ENCODE peak calls at places on chromosome 16, in four cellular contexts. I is cardiac fibroblast, C is HFF-Myc, U is GM12878. W is an unnamed sample.

GRCh38 chr16:24645739-24646645 is 83.5 kb upstream of the TNRC6A start:
- DNase-seq in I (peak), C (peak), U (no peak), W (peak)

GRCh38 chr16:62064173-62064572 is 27.9 kb upstream of the CDH8 start:
- DNase-seq in I (no peak), C (no peak), U (no peak), W (no peak)

GRCh38 chr16:71927383-71927782 is 32.1 kb downstream of the IST1 start:
- DNase-seq in I (peak), C (peak), U (no peak), W (peak)

GRCh38 chr16:72224260-72224768 is 52.4 kb upstream of the PMFBP1 start:
- DNase-seq in I (no peak), C (no peak), U (no peak), W (no peak)

GRCh38 chr16:55418586-55418985 is 60.4 kb upstream of the MMP2 start:
- DNase-seq in I (peak), C (no peak), U (no peak), W (peak)

GRCh38 chr16:89602273-89602951 is 11.0 kb upstream of the DPEP1 start:
- DNase-seq in I (peak), C (no peak), U (no peak), W (peak)

GRCh38 chr16:11016993-11017392 is 72.6 kb downstream of the CLEC16A start:
- DNase-seq in I (peak), C (no peak), U (no peak), W (peak)

GRCh38 chr16:84307209-84307954 is 12.7 kb downstream of the WFDC1 start:
- DNase-seq in I (no peak), C (no peak), U (no peak), W (no peak)

GRCh38 chr16:1678500-1679098 is 520 bp downstream of the JPT2 start:
- DNase-seq in I (peak), C (no peak), U (no peak), W (peak)

GRCh38 chr16:72884037-72884436 is 163.9 kb downstream of the ZFHX3 start:
- DNase-seq in I (peak), C (no peak), U (no peak), W (peak)

GRCh38 chr16:9256196-9256595 is 164.8 kb downstream of the HAPSTR1 start:
- DNase-seq in I (no peak), C (no peak), U (no peak), W (no peak)

GRCh38 chr16:52563767-52564611 is 17.0 kb upstream of the TOX3 start:
- DNase-seq in I (no peak), C (no peak), U (no peak), W (no peak)

GRCh38 chr16:1237990-1238389 is 2.5 kb upstream of the TPSAB1 start:
- DNase-seq in I (no peak), C (no peak), U (peak), W (no peak)

GRCh38 chr16:89322381-89323119 is 105.0 kb downstream of the ZNF778 start:
- DNase-seq in I (peak), C (no peak), U (no peak), W (peak)

GRCh38 chr16:53094013-53094630 is 39.3 kb downstream of the CHD9 start:
- DNase-seq in I (no peak), C (no peak), U (peak), W (no peak)

GRCh38 chr16:1258218-1258587 is 2.3 kb downstream of the TPSD1 start:
- DNase-seq in I (no peak), C (no peak), U (no peak), W (no peak)

GRCh38 chr16:16996830-16997229 is 473.9 kb downstream of the XYLT1 start:
- DNase-seq in I (no peak), C (no peak), U (no peak), W (no peak)

GRCh38 chr16:57999971-58000705 is at the start of gene ZNF319:
- DNase-seq in I (no peak), C (no peak), U (no peak), W (no peak)

GRCh38 chr16:89573826-89574680 is 1.5 kb upstream of the CPNE7 start:
- DNase-seq in I (no peak), C (no peak), U (no peak), W (no peak)

GRCh38 chr16:49608801-49609200 is 235.2 kb downstream of the C16orf78 start:
- DNase-seq in I (peak), C (no peak), U (no peak), W (peak)

GRCh38 chr16:29899516-29900101 is at the start of gene SEZ6L2:
- DNase-seq in I (peak), C (peak), U (no peak), W (peak)

GRCh38 chr16:88121886-88122580 is 170.8 kb downstream of the BANP start:
- DNase-seq in I (no peak), C (no peak), U (no peak), W (no peak)

GRCh38 chr16:88116121-88116900 is 165.1 kb downstream of the BANP start:
- DNase-seq in I (peak), C (no peak), U (no peak), W (no peak)

GRCh38 chr16:88120812-88121211 is 169.6 kb downstream of the BANP start:
- DNase-seq in I (no peak), C (no peak), U (no peak), W (no peak)

GRCh38 chr16:88119881-88120280 is 168.6 kb downstream of the BANP start:
- DNase-seq in I (no peak), C (no peak), U (no peak), W (no peak)

GRCh38 chr16:88118376-88118775 is 167.1 kb downstream of the BANP start:
- DNase-seq in I (no peak), C (no peak), U (no peak), W (no peak)
- H3K4me3 ChIP-seq in I (no peak), C (no peak), U (no peak), W (no peak)

DNA sequence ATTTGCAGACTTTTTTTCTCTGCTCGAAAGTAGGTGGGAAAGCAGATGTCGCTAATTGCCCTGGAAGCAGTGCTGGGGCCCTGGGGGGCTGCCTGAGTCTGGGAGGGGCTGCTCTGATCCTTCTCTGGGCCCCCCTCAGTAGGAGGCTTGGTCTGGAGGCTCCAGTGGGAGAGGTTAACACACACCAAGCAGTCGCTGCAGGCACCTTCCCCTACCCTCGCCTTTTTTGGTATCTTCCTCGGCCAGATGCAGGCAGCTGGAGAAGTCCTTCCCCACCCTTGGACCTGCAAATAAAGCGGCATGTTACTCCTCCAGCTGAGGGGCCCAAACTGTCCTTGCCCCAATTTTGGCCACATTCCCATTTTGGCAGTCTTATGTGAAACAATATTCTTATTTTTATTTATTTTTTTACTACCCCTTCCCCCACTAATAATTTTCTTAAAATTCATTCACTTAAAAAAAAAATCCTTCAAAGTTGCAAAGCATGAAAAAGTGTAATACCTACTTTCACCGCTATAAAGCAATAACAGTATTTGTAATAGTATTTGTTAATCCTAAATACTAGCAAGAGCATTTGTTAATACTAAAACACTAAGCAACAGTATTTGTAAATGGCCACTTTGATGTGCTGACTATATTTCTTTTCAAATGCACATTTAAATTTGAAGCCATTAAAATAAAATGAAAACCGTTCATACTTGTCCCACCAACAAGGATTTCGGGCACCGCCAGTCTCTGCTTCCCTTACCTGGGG is 15.0 kb downstream of the C16orf46 start:
- DNase-seq in I (no peak), C (no peak), U (no peak), W (no peak)
- TF ChIP-seq CTCF in I (peak), C (no peak), U (no peak), W (no peak)

DNA sequence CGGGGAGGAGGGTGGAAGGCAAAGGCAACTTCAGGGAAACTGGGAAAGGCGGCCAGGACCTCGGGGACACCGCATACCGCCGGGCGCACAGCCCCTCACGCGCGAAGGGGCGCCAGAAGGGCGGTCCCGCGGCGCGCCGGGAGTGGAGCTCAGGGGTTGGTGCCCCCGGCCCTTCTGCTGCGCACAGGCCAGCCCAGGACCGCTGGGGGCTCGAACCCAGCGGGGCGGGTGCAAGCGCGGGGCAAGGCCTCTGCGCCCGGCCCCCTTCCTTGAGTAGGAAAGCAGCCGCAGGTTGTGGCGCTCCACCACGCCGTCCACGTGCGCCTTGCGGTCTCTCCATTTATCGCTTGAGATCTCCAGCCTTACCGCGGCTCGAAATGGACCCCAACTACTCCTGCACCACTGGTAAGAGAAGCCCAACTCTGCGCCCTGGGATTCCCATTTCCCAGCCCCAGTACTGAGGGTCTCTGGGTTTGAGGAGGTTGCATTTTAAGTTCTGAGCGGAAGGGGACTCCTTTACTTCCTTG is 3.0 kb upstream of the MT1A start:
- DNase-seq in I (no peak), C (no peak), U (no peak), W (no peak)
- H3K4me3 ChIP-seq in I (no peak), C (peak), U (no peak), W (peak)

DNA sequence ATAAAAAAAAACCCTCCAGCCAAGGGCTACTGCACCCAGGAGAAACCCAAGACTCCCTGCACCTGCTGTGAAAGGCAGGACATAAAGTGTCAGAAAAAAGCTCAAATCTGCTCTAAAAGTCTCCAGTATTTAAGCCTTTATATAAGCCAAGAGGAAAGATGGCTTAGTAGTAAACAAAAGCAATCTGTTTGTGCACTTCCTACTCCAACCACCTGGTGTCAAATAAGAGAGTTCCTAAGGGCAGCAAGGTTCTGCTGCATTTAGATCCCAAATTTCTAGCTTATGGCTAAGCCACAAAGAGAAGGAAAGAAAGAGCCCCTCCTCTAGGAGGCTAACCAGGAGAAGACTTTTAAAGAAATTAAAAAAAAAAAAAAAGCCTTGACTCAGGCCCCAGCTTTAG is 20.6 kb downstream of the ACSM1 start:
- DNase-seq in I (no peak), C (no peak), U (no peak), W (no peak)
- TF ChIP-seq CTCF in I (no peak), C (no peak), U (peak), W (no peak)

GRCh38 chr16:69145658-69146057 is 13.2 kb downstream of the UTP4 start:
- DNase-seq in I (peak), C (no peak), U (no peak), W (no peak)
- H3K4me3 ChIP-seq in I (no peak), C (no peak), U (no peak), W (no peak)

GRCh38 chr16:12906765-12907516 is 5.5 kb downstream of the SHISA9 start:
- DNase-seq in I (no peak), C (no peak), U (no peak), W (no peak)
- TF ChIP-seq CTCF in I (no peak), C (no peak), U (no peak), W (no peak)

GRCh38 chr16:67190041-67190440 is at the start of gene EXOC3L1:
- DNase-seq in I (no peak), C (no peak), U (no peak), W (no peak)

GRCh38 chr16:67192781-67193260 is 866 bp downstream of the E2F4 start:
- DNase-seq in I (no peak), C (no peak), U (no peak), W (no peak)

GRCh38 chr16:67190448-67191399 is 788 bp upstream of the EXOC3L1 start:
- DNase-seq in I (no peak), C (no peak), U (no peak), W (peak)

GRCh38 chr16:67191995-67192681 is at the start of gene E2F4:
- DNase-seq in I (peak), C (no peak), U (peak), W (peak)

GRCh38 chr16:67191410-67191994 is 453 bp upstream of the E2F4 start:
- DNase-seq in I (no peak), C (no peak), U (no peak), W (no peak)
- H3K4me3 ChIP-seq in I (peak), C (peak), U (peak), W (peak)

GRCh38 chr16:67977005-67977404 is 3.3 kb downstream of the DPEP3 start:
- DNase-seq in I (no peak), C (no peak), U (no peak), W (no peak)

GRCh38 chr16:67977469-67978227 is 2.7 kb downstream of the DPEP3 start:
- DNase-seq in I (no peak), C (no peak), U (no peak), W (no peak)

GRCh38 chr16:67982011-67982696 is 1.9 kb upstream of the DPEP3 start:
- DNase-seq in I (no peak), C (no peak), U (no peak), W (no peak)

GRCh38 chr16:67976205-67976604 is 4.1 kb downstream of the DPEP3 start:
- DNase-seq in I (no peak), C (no peak), U (no peak), W (no peak)

GRCh38 chr16:67979955-67980678 is at the start of gene DPEP3:
- DNase-seq in I (no peak), C (no peak), U (no peak), W (no peak)
- TF ChIP-seq CTCF in I (peak), C (peak), U (no peak), W (peak)

DNA sequence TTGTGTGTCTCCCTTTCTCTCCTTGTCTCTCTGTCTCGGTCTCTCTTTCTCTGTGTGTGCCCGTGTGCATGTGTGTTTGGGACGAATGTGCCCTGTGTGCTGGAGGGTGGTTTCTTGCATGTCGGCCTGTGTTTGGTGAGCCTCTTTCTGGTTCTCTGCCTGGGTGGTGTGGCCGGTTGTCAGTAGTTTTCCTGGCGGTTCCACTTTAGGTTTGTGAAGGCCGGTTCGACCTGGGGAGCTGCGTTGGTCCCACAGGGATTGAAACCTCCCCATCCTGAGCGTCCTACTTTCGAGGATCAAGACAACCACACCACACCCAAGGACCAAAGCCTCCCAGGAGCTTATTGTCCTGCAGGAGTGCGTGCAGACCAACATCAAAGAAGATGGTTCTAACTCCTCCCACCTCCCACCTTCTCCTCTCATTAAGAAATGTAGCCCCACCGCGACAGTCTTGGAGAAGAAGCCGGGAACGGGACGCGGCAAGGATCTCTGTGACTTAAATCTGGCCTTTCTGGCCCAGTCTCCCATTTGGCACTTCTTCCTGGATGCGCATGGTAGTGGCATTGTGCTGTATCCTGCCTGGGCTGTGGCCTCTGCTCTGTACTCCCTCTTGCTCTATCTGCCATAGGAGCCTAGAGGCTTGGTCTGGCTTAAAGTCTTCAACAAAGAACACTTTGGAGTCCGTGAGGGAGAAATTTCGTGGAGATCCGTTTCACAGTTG is 1685.0 kb downstream of the TP53TG3F start:
- DNase-seq in I (no peak), C (no peak), U (no peak), W (no peak)
- H3K4me3 ChIP-seq in I (no peak), C (no peak), U (no peak), W (no peak)

DNA sequence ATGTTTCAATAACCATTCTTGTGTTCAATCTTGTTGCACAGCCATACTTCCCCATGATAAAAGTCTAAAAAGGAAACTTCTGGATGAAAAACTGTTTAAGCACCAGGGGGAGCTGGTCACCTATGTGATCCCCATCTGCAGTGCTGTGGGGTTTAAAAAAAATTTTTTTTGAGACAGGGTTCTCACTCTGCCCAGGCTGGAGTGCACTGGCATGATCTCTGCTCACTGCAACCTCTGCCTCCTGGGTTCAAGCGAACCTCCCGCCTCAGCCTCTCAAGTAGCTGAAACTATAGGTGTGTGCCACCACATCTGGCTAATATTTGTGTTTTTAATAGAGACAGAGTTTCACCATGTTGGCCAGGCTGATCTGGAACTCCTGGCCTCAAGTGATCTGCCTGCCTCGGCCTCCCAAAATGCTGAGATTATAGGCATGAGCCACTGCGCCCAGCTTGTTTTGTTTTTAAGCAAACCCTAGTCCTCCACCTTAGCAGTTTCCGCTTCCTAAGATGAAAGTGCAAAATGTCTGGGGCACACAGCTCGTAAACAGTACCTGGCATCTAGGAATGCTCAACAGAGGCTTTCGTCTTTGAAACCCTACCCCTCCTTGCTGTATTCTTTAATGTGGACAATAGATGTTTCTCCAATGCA is 25.4 kb downstream of the DNAJA2 start:
- DNase-seq in I (peak), C (no peak), U (peak), W (peak)
- TF ChIP-seq CTCF in I (peak), C (peak), U (peak), W (peak)

W was measured in foreskin fibroblast.